ENCODE peak calls at places on chromosomes 16 and 17, in six cellular contexts. N is A549, X is K562, E is H1, L is SK-N-SH, P is HepG2. J is an unnamed sample.

GRCh38 chr16:4407543-4408322 is 8.7 kb downstream of the CORO7 start:
- DNase-seq in N (no peak), X (no peak), E (no peak), L (no peak), P (no peak), J (no peak)

GRCh38 chr17:1153795-1154546 is 25.8 kb downstream of the ABR start:
- DNase-seq in N (peak), X (no peak), E (no peak), L (peak), P (peak), J (no peak)

GRCh38 chr17:48636177-48637018 is 10.2 kb upstream of the HOXB9 start:
- DNase-seq in N (peak), X (peak), E (peak), L (peak), P (peak), J (no peak)

GRCh38 chr16:678858-679807 is 1.1 kb upstream of the STUB1 start:
- DNase-seq in N (peak), X (peak), E (no peak), L (peak), P (peak), J (no peak)

GRCh38 chr16:68066763-68067162 is 18.4 kb upstream of the NFATC3 start:
- DNase-seq in N (no peak), X (no peak), E (no peak), L (no peak), P (no peak), J (no peak)

GRCh38 chr16:58099097-58099955 is 29.9 kb downstream of the CFAP20 start:
- DNase-seq in N (no peak), X (no peak), E (no peak), L (no peak), P (no peak), J (no peak)

GRCh38 chr16:50489187-50489586 is 59.0 kb upstream of the NKD1 start:
- DNase-seq in N (no peak), X (no peak), E (no peak), L (no peak), P (no peak), J (no peak)

GRCh38 chr16:84957192-84957591 is 54.1 kb downstream of the ZDHHC7 start:
- DNase-seq in N (no peak), X (no peak), E (no peak), L (no peak), P (no peak), J (no peak)

GRCh38 chr16:85401370-85401916 is 211.7 kb upstream of the GSE1 start:
- DNase-seq in N (no peak), X (no peak), E (no peak), L (no peak), P (no peak), J (no peak)

GRCh38 chr16:14181371-14182050 is 110.4 kb downstream of the MRTFB start:
- DNase-seq in N (peak), X (no peak), E (no peak), L (no peak), P (no peak), J (no peak)

GRCh38 chr17:30905742-30906100 is 317 bp downstream of the TEFM start:
- DNase-seq in N (no peak), X (peak), E (no peak), L (peak), P (no peak), J (no peak)

GRCh38 chr16:79798416-79799053 is 198.0 kb upstream of the MAF start:
- DNase-seq in N (no peak), X (no peak), E (no peak), L (no peak), P (no peak), J (no peak)

GRCh38 chr17:42183741-42184711 is 1.2 kb downstream of the HCRT start:
- DNase-seq in N (peak), X (peak), E (no peak), L (peak), P (peak), J (peak)

GRCh38 chr17:2398655-2399571 is 1.9 kb downstream of the MNT start:
- DNase-seq in N (peak), X (peak), E (no peak), L (peak), P (peak), J (no peak)

GRCh38 chr16:12417051-12417818 is 386.5 kb downstream of the CPPED1 start:
- DNase-seq in N (no peak), X (no peak), E (no peak), L (no peak), P (no peak), J (no peak)

GRCh38 chr17:75698659-75699058 is 22.6 kb upstream of the ITGB4 start:
- DNase-seq in N (no peak), X (no peak), E (no peak), L (no peak), P (no peak), J (no peak)

GRCh38 chr17:32746698-32747097 is 130.2 kb downstream of the MYO1D start:
- DNase-seq in N (no peak), X (no peak), E (no peak), L (no peak), P (no peak), J (no peak)

GRCh38 chr17:21500064-21500463 is 123.9 kb downstream of the KCNJ12 start:
- DNase-seq in N (no peak), X (no peak), E (no peak), L (no peak), P (no peak), J (no peak)

GRCh38 chr17:81429813-81430510 is 34.7 kb downstream of the BAHCC1 start:
- DNase-seq in N (no peak), X (no peak), E (no peak), L (peak), P (no peak), J (no peak)

GRCh38 chr17:64244165-64244564 is 18.9 kb downstream of the TEX2 start:
- DNase-seq in N (peak), X (no peak), E (no peak), L (no peak), P (no peak), J (no peak)

GRCh38 chr16:19291459-19291858 is 5.9 kb downstream of the CLEC19A start:
- DNase-seq in N (peak), X (no peak), E (no peak), L (no peak), P (no peak), J (no peak)

GRCh38 chr17:4790705-4791088 is 1.9 kb downstream of the GLTPD2 start:
- DNase-seq in N (no peak), X (no peak), E (no peak), L (no peak), P (no peak), J (no peak)

GRCh38 chr16:57231821-57232350 is 13.2 kb upstream of the ARL2BP start:
- DNase-seq in N (no peak), X (no peak), E (no peak), L (no peak), P (no peak), J (no peak)

GRCh38 chr17:82241183-82241925 is 12.5 kb downstream of the SLC16A3 start:
- DNase-seq in N (peak), X (no peak), E (no peak), L (peak), P (peak), J (no peak)

DNA sequence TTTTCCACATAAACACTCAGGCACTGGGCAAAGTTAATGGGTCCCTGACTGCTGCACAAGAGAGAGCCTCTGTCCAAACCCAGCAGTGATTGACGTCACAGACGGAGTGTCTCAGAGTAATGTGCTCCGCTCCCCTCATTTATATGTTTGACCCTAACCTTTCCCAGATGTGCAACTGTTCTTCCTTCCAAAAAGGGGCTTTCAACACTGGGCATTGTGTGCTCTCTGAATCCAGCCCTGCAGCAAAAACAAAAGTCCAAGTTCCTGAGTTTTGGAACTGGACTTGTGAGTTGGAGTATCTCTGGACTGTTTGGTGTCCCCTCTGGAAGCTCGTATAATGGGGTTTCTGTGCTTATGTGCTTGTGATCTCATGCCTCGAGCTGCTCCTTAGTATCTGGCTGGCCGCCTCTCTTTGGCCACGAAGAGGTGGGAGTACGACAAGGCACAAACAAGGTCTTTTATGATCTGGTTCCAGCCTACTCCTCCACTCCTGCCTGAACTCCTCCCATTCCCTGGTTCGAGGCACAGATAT is 76.4 kb upstream of the SMIM36 start:
- DNase-seq in N (no peak), X (no peak), E (no peak), L (no peak), P (no peak), J (no peak)
- TF ChIP-seq RFX5 in N (no peak), X (no peak), E (no peak), L (no peak), P (no peak), J (no peak)

GRCh38 chr16:87828071-87828971 is 41.0 kb downstream of the SLC7A5 start:
- DNase-seq in N (peak), X (no peak), E (no peak), L (no peak), P (no peak), J (no peak)
- TF ChIP-seq EP300 in N (no peak), X (no peak), E (no peak), L (no peak), P (no peak), J (no peak)

GRCh38 chr17:45812102-45812501 is 28.0 kb downstream of the CRHR1 start:
- DNase-seq in N (peak), X (peak), E (no peak), L (no peak), P (peak), J (no peak)
- TF ChIP-seq RFX5 in N (no peak), X (no peak), E (no peak), L (no peak), P (no peak), J (no peak)

GRCh38 chr17:77476006-77476405 is 335.2 kb downstream of the SEC14L1 start:
- DNase-seq in N (no peak), X (no peak), E (no peak), L (no peak), P (no peak), J (no peak)

GRCh38 chr17:77476498-77476897 is 335.7 kb downstream of the SEC14L1 start:
- DNase-seq in N (no peak), X (no peak), E (no peak), L (no peak), P (no peak), J (no peak)

GRCh38 chr17:77478281-77478680 is 337.5 kb downstream of the SEC14L1 start:
- DNase-seq in N (no peak), X (no peak), E (no peak), L (no peak), P (no peak), J (no peak)

GRCh38 chr17:77478899-77479298 is 338.1 kb downstream of the SEC14L1 start:
- DNase-seq in N (no peak), X (no peak), E (no peak), L (no peak), P (no peak), J (no peak)

DNA sequence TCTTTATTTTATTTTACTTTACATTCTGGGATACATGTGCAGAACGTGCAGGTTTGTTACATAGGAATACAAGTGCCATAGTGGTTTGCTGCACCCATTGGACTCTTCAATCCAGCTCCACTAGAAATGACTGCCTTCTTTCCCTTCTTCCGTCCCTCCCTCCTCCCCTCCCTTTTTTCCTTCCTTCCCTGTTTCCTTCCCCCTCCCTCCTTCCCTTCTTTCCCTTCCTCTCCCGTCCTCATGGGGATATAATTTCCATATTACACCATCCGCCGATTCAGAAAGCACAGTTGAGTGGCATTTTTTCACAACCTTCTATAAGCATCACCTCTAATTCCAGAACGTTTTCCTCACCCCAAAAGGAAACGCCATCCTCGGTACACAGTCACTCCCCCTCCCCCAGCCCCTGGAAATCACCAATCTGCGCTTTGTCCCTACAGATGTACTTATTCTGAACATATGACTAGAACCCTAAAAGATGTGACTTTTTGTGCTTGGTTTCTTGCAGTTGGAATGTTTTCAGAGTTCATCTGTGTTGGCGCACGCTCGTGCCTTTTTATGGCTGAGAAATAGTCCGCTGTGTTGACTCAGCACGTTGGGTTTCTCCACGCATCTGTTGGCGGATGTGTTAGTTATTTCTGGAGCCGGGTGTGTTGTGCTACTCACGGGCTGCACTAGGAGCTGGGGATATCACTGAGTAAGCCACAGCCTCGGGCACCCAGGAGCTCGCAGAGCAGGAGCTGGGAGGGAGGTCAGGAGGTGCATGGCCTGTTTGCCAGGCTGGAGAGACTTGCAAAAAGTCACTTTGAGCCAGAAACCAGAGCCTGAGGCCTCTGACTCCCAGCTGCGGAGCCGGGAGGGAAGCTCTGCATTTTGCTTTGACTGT is 336.4 kb downstream of the SEC14L1 start:
- DNase-seq in N (no peak), X (no peak), E (no peak), L (peak), P (no peak), J (no peak)
- TF ChIP-seq EP300 in N (no peak), X (no peak), E (no peak), L (no peak), P (no peak), J (no peak)